ENCODE peak calls at places on chromosomes 12 and 14, in seven cellular contexts. P is A549, H is HCT116, U is IMR-90, M is heart left ventricle, K is right lobe of liver, R is thyroid gland. O is an unnamed sample.

GRCh38 chr14:67674139-67674479 is 323 bp downstream of the VTI1B start:
- DNase-seq in R (peak; percentile 80), M (peak; percentile 78), P (peak; percentile 80), H (peak; percentile 28), U (peak; percentile 45), K (peak; percentile 85), O (peak; percentile 83)

GRCh38 chr12:10235761-10236631 is 23.3 kb downstream of the GABARAPL1 start:
- DNase-seq in M (peak; percentile 35), U (peak; percentile 44), R (peak; percentile 14), K (no peak), P (peak; percentile 38), H (peak; percentile 31), O (no peak)

GRCh38 chr12:88472775-88473174 is 107.5 kb downstream of the KITLG start:
- DNase-seq in R (no peak), U (peak; percentile 82), M (no peak), K (no peak), P (no peak), H (peak; percentile 47), O (no peak)

GRCh38 chr12:1634590-1635191 is 5.7 kb downstream of the WNT5B start:
- DNase-seq in U (peak; percentile 69), R (peak; percentile 76), H (peak; percentile 63), M (peak; percentile 80), K (peak; percentile 87), P (peak; percentile 82), O (peak; percentile 92)

GRCh38 chr14:91416744-91417133 is 881 bp downstream of the CCDC88C start:
- DNase-seq in U (no peak), K (peak; percentile 68), M (peak; percentile 30), P (no peak), H (no peak), R (no peak), O (no peak)

GRCh38 chr12:33476058-33476457 is 36.4 kb upstream of the SYT10 start:
- DNase-seq in K (no peak), R (no peak), H (no peak), P (no peak), U (no peak), M (no peak), O (no peak)

GRCh38 chr14:102508410-102508773 is 1.2 kb downstream of the ANKRD9 start:
- DNase-seq in K (no peak), H (no peak), R (no peak), P (peak; percentile 60), M (peak; percentile 54), U (no peak), O (no peak)

GRCh38 chr14:102539544-102540309 is 30.2 kb upstream of the ANKRD9 start:
- DNase-seq in U (peak; percentile 58), P (no peak), K (no peak), M (peak; percentile 72), H (no peak), R (no peak), O (no peak)

GRCh38 chr12:25151476-25151875 is 43.5 kb downstream of the DNAI7 start:
- DNase-seq in H (no peak), K (no peak), P (peak; percentile 35), U (peak; percentile 100), R (peak; percentile 10), M (peak; percentile 46), O (peak; percentile 69)

GRCh38 chr12:51183816-51184215 is 10.9 kb upstream of the TFCP2 start:
- DNase-seq in H (no peak), K (no peak), M (peak; percentile 65), R (peak; percentile 92), P (no peak), U (peak; percentile 67), O (peak; percentile 53)

GRCh38 chr12:74449872-74450271 is 87.8 kb upstream of the ATXN7L3B start:
- DNase-seq in H (peak; percentile 21), U (peak; percentile 71), K (no peak), P (no peak), M (no peak), R (no peak), O (no peak)

GRCh38 chr14:64746298-64747250 is 42.4 kb downstream of the PLEKHG3 start:
- DNase-seq in H (no peak), M (no peak), K (no peak), R (peak; percentile 72), U (peak; percentile 13), P (no peak), O (no peak)

GRCh38 chr12:103102225-103102744 is 144.8 kb downstream of the ASCL1 start:
- DNase-seq in K (no peak), P (no peak), U (no peak), R (no peak), M (no peak), H (no peak), O (no peak)

GRCh38 chr14:47044841-47045240 is 393.3 kb upstream of the RPL10L start:
- DNase-seq in P (no peak), K (no peak), M (no peak), R (no peak), H (no peak), U (no peak), O (no peak)

GRCh38 chr14:56975521-56975920 is 165.2 kb upstream of the OTX2 start:
- DNase-seq in H (no peak), P (no peak), U (no peak), K (no peak), M (no peak), R (no peak), O (no peak)
- TF ChIP-seq CTCF in H (no peak), P (no peak), U (no peak), K (no peak), M (no peak), R (no peak), O (no peak)

DNA sequence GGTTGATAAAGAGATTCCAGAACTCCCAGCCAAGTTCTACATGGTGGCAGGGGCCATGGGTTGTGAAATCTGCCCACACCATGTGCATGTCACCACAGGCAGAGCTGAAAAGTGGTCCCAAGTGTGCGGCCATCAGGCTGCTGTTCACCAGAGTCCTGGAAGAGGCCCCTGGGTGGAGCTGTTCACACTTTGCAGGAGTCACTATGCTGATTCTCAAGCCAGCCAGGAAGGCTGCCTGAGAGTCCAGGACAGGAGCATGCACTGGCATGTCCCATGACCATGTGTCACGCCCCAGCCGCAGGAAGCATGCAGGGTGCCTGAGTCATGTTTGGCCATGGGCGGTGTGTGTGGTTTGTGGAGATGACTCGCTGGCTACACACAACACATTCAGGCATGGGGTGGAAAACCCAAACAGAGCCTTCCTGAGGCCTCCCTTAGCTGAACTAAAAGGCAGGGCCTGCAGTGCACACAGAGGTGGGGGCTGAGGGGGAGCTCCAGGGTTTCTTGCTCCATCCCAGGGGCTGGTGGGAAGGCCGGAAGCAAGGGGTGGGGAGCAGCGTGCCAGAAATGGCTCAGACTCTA is 19.5 kb downstream of the ABCB9 start:
- DNase-seq in M (peak; percentile 63), K (no peak), R (peak; percentile 49), U (peak; percentile 100), P (peak; percentile 96), H (peak; percentile 92), O (peak; percentile 94)
- TF ChIP-seq POLR2A in M (no peak), K (no peak), R (no peak), U (no peak), P (no peak), H (no peak), O (no peak)

DNA sequence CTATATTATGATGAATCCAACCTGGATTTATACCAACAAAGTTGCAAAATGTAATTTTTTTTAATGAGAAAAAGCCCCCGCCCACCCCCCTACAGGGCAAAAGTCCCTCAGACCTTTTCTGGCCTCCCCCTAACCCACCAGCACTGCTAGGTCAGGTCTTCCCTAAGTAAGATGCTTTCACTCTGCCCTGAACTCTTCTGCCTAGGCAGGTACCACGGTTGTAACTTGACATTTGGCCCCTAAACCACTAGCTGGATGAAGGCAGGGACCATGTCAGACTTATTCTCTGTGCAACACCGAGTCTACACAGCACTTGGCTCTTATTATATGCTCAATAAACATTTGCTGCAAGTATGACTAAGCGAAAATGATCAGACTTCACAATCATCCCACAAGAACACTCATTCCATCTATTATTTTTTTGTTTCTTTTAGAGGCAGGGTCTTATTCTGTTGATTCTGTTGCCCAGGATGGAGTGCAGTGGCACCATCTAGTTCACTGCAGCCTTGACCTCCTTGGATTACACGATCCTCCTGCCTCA is 63.2 kb downstream of the SPRING1 start:
- DNase-seq in M (no peak), P (no peak), H (no peak), U (peak; percentile 50), R (no peak), K (no peak), O (no peak)
- H3K4me1 ChIP-seq in M (no peaks in the 10 kb centered on the region), P (peaks cover 9% of the 10 kb centered on the region), H (no peaks in the 10 kb centered on the region), U (peaks cover 2% of the 10 kb centered on the region), R (peaks cover 10% of the 10 kb centered on the region), K (peaks cover 26% of the 10 kb centered on the region), O (no peaks in the 10 kb centered on the region)

GRCh38 chr12:104339663-104340062 is 36.1 kb downstream of the EID3 start:
- DNase-seq in M (no peak), U (peak; percentile 54), K (no peak), R (no peak), P (no peak), H (no peak), O (no peak)
- TF ChIP-seq CTCF in M (no peak), U (peak; percentile 13), K (no peak), R (no peak), P (no peak), H (peak; percentile 18), O (no peak)

DNA sequence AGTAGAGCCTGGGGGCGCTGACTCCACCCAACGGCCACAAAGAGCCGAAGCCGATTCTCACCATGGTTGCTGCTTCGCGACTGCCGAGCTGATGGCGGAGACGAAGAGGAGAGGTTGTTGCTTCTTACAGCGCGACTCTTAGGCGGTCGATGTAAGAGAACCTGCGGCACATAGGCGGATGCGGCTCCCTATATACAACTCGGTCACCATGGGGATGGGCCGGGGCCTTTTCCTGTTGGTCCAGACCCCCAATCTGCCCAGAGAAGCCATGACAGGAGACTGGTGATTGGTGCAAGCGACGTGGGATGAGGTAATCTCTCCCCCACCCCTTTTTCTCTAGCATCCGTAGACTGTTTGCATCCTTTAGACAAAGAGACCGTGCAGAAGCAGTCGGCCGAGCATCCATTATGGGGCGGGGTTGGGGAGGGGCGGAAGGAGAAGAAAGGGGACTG is at the start of gene TUBA1A:
- DNase-seq in P (peak; percentile 95), U (peak; percentile 100), M (peak; percentile 94), H (peak; percentile 92), R (peak; percentile 65), K (peak; percentile 87), O (peak; percentile 99)
- TF ChIP-seq POLR2A in P (peak; percentile 99), U (peak; percentile 99), M (peak; percentile 27), H (peak; percentile 99), R (peak; percentile 65), K (peak; percentile 70), O (peak; percentile 95)

GRCh38 chr14:73786942-73787759 is 64.5 kb upstream of the PTGR2 start:
- DNase-seq in P (no peak), K (peak; percentile 87), R (peak; percentile 70), H (no peak), U (peak; percentile 35), M (peak; percentile 79), O (peak; percentile 85)

GRCh38 chr14:73787760-73788508 is 63.7 kb upstream of the PTGR2 start:
- DNase-seq in M (no peak), H (no peak), P (no peak), K (peak; percentile 9), U (peak; percentile 55), R (no peak), O (peak; percentile 52)

GRCh38 chr14:73785834-73786631 is 65.6 kb upstream of the PTGR2 start:
- DNase-seq in R (peak; percentile 74), H (peak; percentile 46), M (peak; percentile 66), K (peak; percentile 86), P (peak; percentile 60), U (peak; percentile 96), O (peak; percentile 94)

GRCh38 chr14:73785336-73785833 is 66.2 kb upstream of the PTGR2 start:
- DNase-seq in R (peak; percentile 62), U (peak; percentile 93), K (peak; percentile 26), H (no peak), P (no peak), M (no peak), O (peak; percentile 76)

DNA sequence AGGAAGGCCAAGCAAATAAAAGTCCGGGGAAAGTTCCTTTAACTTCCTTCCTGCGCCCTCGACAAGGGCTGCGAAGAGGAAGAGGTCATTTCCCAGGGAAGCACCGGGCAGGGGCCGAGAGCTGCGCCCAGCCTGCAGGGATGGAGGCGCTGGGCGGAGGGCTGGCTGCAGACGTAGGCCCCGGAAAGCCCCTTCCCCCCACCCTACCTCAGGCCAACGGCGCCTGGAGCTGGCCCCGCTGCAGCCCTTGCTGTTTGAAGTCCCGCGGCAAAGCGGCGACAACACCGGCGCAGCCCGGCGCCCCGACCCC is 65.0 kb upstream of the PTGR2 start:
- DNase-seq in H (no peak), M (peak; percentile 63), K (peak; percentile 71), R (peak; percentile 51), P (no peak), U (peak; percentile 40), O (peak; percentile 76)
- H3K4me1 ChIP-seq in H (peaks cover 22% of the 10 kb centered on the region), M (peaks cover 64% of the 10 kb centered on the region), K (peaks cover 44% of the 10 kb centered on the region), R (peaks cover 69% of the 10 kb centered on the region), P (peaks cover 33% of the 10 kb centered on the region), U (peaks cover 36% of the 10 kb centered on the region), O (peaks cover 78% of the 10 kb centered on the region)